ENCODE peak calls at places on chromosome 21, in nine cellular contexts. L is HCT116, A is Karpas-422, U is MM.1S, R is OCI-LY7, M is hepatocyte, F is GM23338, W is GM23248, E is PC-9. J is an unnamed sample.
A peak's percentile ranks its signal among the peaks of the same experiment; 100 is the strongest.

GRCh38 chr21:34808569-34809204 is 139.9 kb downstream of the CLIC6 start:
- DNase-seq in L (no peak), F (no peak), U (no peak), R (peak; percentile 8), E (no peak), M (no peak), W (peak; percentile 91), A (peak; percentile 63), J (no peak)

GRCh38 chr21:42640486-42640885 is 12.9 kb upstream of the PDE9A start:
- DNase-seq in M (no peak), R (no peak), F (no peak), A (no peak), U (no peak), E (no peak), L (no peak), W (no peak), J (no peak)

GRCh38 chr21:45866473-45867010 is 115.0 kb upstream of the COL6A1 start:
- DNase-seq in R (no peak), A (no peak), E (no peak), W (no peak), U (no peak), M (no peak), L (no peak), F (no peak), J (no peak)

GRCh38 chr21:17818158-17819113 is 720 bp downstream of the C21orf91 start:
- DNase-seq in M (peak; percentile 62), U (peak; percentile 56), L (no peak), F (peak; percentile 76), A (peak; percentile 77), E (peak; percentile 35), W (peak; percentile 62), R (peak; percentile 78), J (peak; percentile 56)

GRCh38 chr21:28832013-28832714 is 160.5 kb downstream of the LTN1 start:
- DNase-seq in R (no peak), L (no peak), F (no peak), W (peak; percentile 37), M (no peak), U (peak; percentile 30), A (peak; percentile 38), E (peak; percentile 58), J (peak; percentile 83)

GRCh38 chr21:46110499-46111192 is 12.7 kb downstream of the COL6A2 start:
- DNase-seq in F (peak; percentile 41), L (no peak), U (no peak), E (no peak), A (no peak), R (no peak), W (peak; percentile 62), M (peak; percentile 6), J (no peak)

GRCh38 chr21:31505975-31506374 is 153.5 kb upstream of the SOD1 start:
- DNase-seq in R (peak; percentile 63), L (no peak), M (no peak), E (no peak), W (no peak), F (peak; percentile 23), U (no peak), A (no peak), J (no peak)

GRCh38 chr21:16195476-16195875 is 465.7 kb downstream of the USP25 start:
- DNase-seq in F (no peak), L (no peak), A (no peak), E (no peak), R (no peak), U (peak; percentile 57), W (peak; percentile 83), M (no peak), J (no peak)

DNA sequence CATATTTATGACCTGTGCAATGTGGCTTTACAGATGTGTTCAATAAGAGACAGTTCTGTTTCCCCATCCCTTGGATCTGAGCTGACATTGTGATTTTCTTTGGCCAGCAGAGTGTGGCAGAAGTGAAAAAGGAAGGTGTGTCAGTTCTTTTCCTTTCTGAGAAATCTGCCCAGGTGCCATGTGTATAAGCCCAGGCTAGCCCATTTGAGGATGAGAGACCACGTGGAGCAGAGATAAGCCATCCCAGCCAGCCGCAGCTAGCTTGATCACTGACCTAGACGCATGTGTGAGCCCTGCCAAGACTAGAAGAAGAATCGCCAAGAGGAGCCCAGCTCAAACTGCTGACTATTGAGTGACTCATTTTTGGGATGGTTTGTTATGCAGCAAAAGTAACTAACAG is 127.8 kb downstream of the KCNJ6 start:
- DNase-seq in E (no peak), A (no peak), M (no peak), W (no peak), F (no peak), L (no peak), U (peak; percentile 36), R (no peak), J (no peak)
- H3K9me2 ChIP-seq in E (no peaks in the 10 kb centered on the region), A (no peaks in the 10 kb centered on the region), M (no peaks in the 10 kb centered on the region), W (no peaks in the 10 kb centered on the region), F (peaks cover 23% of the 10 kb centered on the region), L (no peaks in the 10 kb centered on the region), U (no peaks in the 10 kb centered on the region), R (no peaks in the 10 kb centered on the region), J (no peaks in the 10 kb centered on the region)

GRCh38 chr21:41537356-41537755 is 29.4 kb upstream of the TMPRSS2 start:
- DNase-seq in R (no peak), M (no peak), F (no peak), W (no peak), E (peak; percentile 41), L (no peak), U (no peak), A (no peak), J (no peak)
- H3K4me1 ChIP-seq in R (no peaks in the 10 kb centered on the region), M (peaks cover 5% of the 10 kb centered on the region), F (no peaks in the 10 kb centered on the region), W (no peaks in the 10 kb centered on the region), E (peaks cover 28% of the 10 kb centered on the region), L (peaks cover 8% of the 10 kb centered on the region), U (no peaks in the 10 kb centered on the region), A (no peaks in the 10 kb centered on the region), J (peaks cover 15% of the 10 kb centered on the region)

GRCh38 chr21:33122507-33122906 is 52.6 kb downstream of the OLIG1 start:
- DNase-seq in U (no peak), W (no peak), R (no peak), L (no peak), A (no peak), F (no peak), M (no peak), E (no peak), J (no peak)
- H3K9me2 ChIP-seq in U (no peaks in the 10 kb centered on the region), W (no peaks in the 10 kb centered on the region), R (no peaks in the 10 kb centered on the region), L (no peaks in the 10 kb centered on the region), A (no peaks in the 10 kb centered on the region), F (no peaks in the 10 kb centered on the region), M (no peaks in the 10 kb centered on the region), E (no peaks in the 10 kb centered on the region), J (no peaks in the 10 kb centered on the region)

DNA sequence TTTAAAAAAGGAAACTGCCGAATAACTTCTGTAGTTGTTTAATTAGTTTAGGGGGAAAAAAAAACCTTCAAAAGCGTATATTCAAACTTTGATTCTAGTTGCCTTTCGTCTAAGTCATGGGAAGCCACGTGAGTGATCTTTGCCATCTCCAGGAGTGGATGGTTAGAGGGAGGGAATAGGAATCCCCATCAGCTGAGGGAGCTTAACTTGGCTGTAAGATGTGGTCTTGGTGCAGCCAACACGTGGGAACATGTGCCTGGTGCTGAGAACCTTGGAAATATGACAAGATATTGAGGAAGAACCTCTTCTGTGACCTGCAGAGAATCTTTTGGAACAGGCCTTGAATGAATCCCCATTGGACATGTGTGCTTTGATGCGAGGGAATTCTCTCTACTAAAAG is 1.7 kb downstream of the BACE2 start:
- DNase-seq in W (peak; percentile 9), L (no peak), E (no peak), A (no peak), U (no peak), F (no peak), R (no peak), M (no peak), J (no peak)
- H3K4me1 ChIP-seq in W (peaks cover 11% of the 10 kb centered on the region), L (peaks cover 7% of the 10 kb centered on the region), E (peaks cover 20% of the 10 kb centered on the region), A (no peaks in the 10 kb centered on the region), U (no peaks in the 10 kb centered on the region), F (peaks cover 18% of the 10 kb centered on the region), R (no peaks in the 10 kb centered on the region), M (peaks cover 12% of the 10 kb centered on the region), J (peaks cover 45% of the 10 kb centered on the region)

DNA sequence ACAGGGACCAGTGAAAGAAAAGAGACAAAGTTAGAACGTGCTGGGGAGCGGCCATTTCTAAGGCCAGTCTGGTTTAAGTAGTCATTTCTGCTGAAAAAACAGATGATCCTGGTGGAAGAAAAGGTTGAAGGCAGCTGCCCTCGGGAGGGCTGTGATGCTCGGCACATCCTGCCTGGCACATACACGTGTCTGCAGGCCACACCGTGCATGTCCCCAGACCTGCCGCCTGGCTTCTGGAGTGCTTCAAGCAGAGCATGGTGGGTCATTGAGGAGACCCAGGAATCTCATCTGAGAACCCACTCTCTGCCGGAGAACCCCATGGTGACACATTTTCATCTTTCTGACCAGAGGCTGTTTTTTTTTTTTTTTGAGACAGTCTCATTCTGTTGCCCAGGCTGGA is 32.4 kb downstream of the IFNAR1 start:
- DNase-seq in F (no peak), W (no peak), R (no peak), E (no peak), M (no peak), A (no peak), U (no peak), L (no peak), J (no peak)
- H3K9me2 ChIP-seq in F (no peaks in the 10 kb centered on the region), W (no peaks in the 10 kb centered on the region), R (no peaks in the 10 kb centered on the region), E (no peaks in the 10 kb centered on the region), M (no peaks in the 10 kb centered on the region), A (no peaks in the 10 kb centered on the region), U (no peaks in the 10 kb centered on the region), L (no peaks in the 10 kb centered on the region), J (no peaks in the 10 kb centered on the region)

GRCh38 chr21:37071561-37072238 is 1.2 kb downstream of the PIGP start:
- DNase-seq in U (no peak), F (peak; percentile 20), E (peak; percentile 62), L (no peak), R (peak; percentile 17), M (peak; percentile 74), W (peak; percentile 93), A (peak; percentile 63), J (peak; percentile 45)
- H3K4me1 ChIP-seq in U (peaks cover 13% of the 10 kb centered on the region), F (peaks cover 5% of the 10 kb centered on the region), E (peaks cover 17% of the 10 kb centered on the region), L (peaks cover 11% of the 10 kb centered on the region), R (peaks cover 30% of the 10 kb centered on the region), M (peaks cover 17% of the 10 kb centered on the region), W (peaks cover 24% of the 10 kb centered on the region), A (peaks cover 53% of the 10 kb centered on the region), J (peaks cover 21% of the 10 kb centered on the region)

DNA sequence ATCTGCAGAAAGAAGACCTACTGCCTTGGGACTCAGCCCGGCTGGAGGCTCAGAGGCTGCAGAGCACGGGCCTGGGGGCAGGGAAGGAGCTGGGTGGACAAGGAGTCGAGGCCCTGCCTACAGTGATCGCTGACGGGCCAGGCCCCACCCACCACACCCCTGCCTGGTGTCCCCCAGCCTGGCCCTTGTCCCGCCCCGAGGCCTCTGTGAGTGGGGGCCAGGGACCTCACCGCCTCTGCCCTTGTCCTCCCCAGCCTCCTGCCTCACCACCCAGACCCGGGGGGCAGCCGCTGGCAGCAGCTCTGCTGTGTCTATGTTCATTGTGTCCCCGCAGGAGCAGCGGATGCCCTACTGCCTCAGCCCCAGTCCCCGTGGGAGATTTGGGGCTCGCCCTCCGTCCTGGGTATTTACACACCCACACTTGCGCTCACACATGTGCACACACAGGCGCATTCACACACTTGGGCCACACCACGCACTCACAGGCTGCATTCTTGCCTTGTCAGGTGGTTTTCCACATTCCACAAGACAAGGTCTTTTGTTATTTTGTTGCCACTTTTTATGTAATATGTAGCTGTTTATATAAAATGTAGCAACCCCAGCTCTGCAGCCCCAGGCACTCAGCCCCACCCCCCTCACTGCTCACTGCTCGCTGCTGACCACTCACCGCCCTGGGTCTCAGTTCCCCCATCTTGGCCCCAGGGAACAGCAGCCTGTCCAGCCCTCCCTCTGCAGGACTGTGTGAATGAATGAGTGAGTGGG is 7.3 kb downstream of the PFKL start:
- DNase-seq in F (no peak), U (no peak), M (no peak), A (no peak), E (no peak), W (no peak), R (no peak), L (no peak), J (no peak)
- H3K9me2 ChIP-seq in F (no peaks in the 10 kb centered on the region), U (no peaks in the 10 kb centered on the region), M (no peaks in the 10 kb centered on the region), A (no peaks in the 10 kb centered on the region), E (no peaks in the 10 kb centered on the region), W (no peaks in the 10 kb centered on the region), R (no peaks in the 10 kb centered on the region), L (no peaks in the 10 kb centered on the region), J (no peaks in the 10 kb centered on the region)

GRCh38 chr21:39051561-39051949 is 131.7 kb downstream of the PSMG1 start:
- DNase-seq in A (no peak), U (no peak), M (no peak), L (no peak), W (peak; percentile 93), E (no peak), F (no peak), R (no peak), J (peak; percentile 82)
- H3K4me1 ChIP-seq in A (no peaks in the 10 kb centered on the region), U (no peaks in the 10 kb centered on the region), M (peaks cover 4% of the 10 kb centered on the region), L (no peaks in the 10 kb centered on the region), W (peaks cover 16% of the 10 kb centered on the region), E (peaks cover 15% of the 10 kb centered on the region), F (peaks cover 4% of the 10 kb centered on the region), R (no peaks in the 10 kb centered on the region), J (peaks cover 25% of the 10 kb centered on the region)